ENCODE peak calls at places on chromosomes 2 and 18, in seven cellular contexts. M is uterus; Y is COLO829; N is stimulated activated CD8-positive, alpha-beta memory T cell treated with anti-CD3 and anti-CD28 coated beads, Interleukin-15, amount 100 ng/mL, for 24 hours; A is HS-27A; I is NCI-H1092; V is activated effector memory CD4-positive, alpha-beta T cell treated with Interleukin-2 at 50 U/mL for 16 hours. O is an unnamed sample.

GRCh38 chr2:11753452-11753885 is 7.0 kb downstream of the LPIN1 start:
- DNase-seq in M (no peak), Y (no peak), N (no peak), A (no peak), I (peak; percentile 41), V (no peak), O (peak; percentile 45)

GRCh38 chr2:70122470-70122869 is 35.2 kb downstream of the PCBP1 start:
- DNase-seq in M (no peak), Y (no peak), N (no peak), A (no peak), I (no peak), V (no peak), O (no peak)

GRCh38 chr2:28898048-28898447 is 3.6 kb downstream of the WDR43 start:
- DNase-seq in M (no peak), Y (no peak), N (no peak), A (no peak), I (no peak), V (no peak), O (no peak)

GRCh38 chr18:13359195-13359594 is 140.6 kb downstream of the LDLRAD4 start:
- DNase-seq in M (no peak), Y (no peak), N (no peak), A (no peak), I (no peak), V (no peak), O (no peak)

GRCh38 chr18:28766027-28766426 is 589.1 kb upstream of the CDH2 start:
- DNase-seq in M (no peak), Y (peak; percentile 15), N (no peak), A (no peak), I (no peak), V (no peak), O (no peak)

GRCh38 chr2:239193925-239194687 is 206.7 kb downstream of the HDAC4 start:
- DNase-seq in M (peak; percentile 30), Y (peak; percentile 28), N (no peak), A (no peak), I (no peak), V (no peak), O (no peak)

GRCh38 chr2:234290671-234291070 is 206.2 kb downstream of the ARL4C start:
- DNase-seq in M (no peak), Y (no peak), N (no peak), A (no peak), I (no peak), V (peak; percentile 82), O (peak; percentile 90)

GRCh38 chr2:171553858-171554257 is 31.6 kb downstream of the CYBRD1 start:
- DNase-seq in M (no peak), Y (no peak), N (no peak), A (no peak), I (no peak), V (no peak), O (no peak)

GRCh38 chr18:22324191-22325131 is 93.3 kb downstream of the CTAGE1 start:
- DNase-seq in M (peak; percentile 53), Y (no peak), N (no peak), A (no peak), I (no peak), V (no peak), O (no peak)

GRCh38 chr18:49656098-49656591 is 94.3 kb downstream of the LIPG start:
- DNase-seq in M (no peak), Y (no peak), N (no peak), A (peak; percentile 20), I (no peak), V (no peak), O (no peak)

GRCh38 chr2:45006041-45006941 is 3.0 kb downstream of the SIX2 start:
- DNase-seq in M (no peak), Y (no peak), N (no peak), A (no peak), I (no peak), V (no peak), O (no peak)

GRCh38 chr2:63189026-63189425 is 138.4 kb downstream of the OTX1 start:
- DNase-seq in M (no peak), Y (peak; percentile 7), N (no peak), A (no peak), I (no peak), V (no peak), O (no peak)

GRCh38 chr2:170639635-170640034 is 75.5 kb upstream of the SP5 start:
- DNase-seq in M (no peak), Y (no peak), N (no peak), A (no peak), I (no peak), V (no peak), O (no peak)

GRCh38 chr18:58216071-58216471 is 172.0 kb downstream of the NEDD4L start:
- DNase-seq in M (peak; percentile 58), Y (no peak), N (no peak), A (no peak), I (no peak), V (no peak), O (no peak)

GRCh38 chr2:161420406-161421025 is 4.4 kb downstream of the TBR1 start:
- DNase-seq in M (no peak), Y (no peak), N (no peak), A (no peak), I (no peak), V (no peak), O (no peak)

GRCh38 chr2:179686069-179686468 is 175.3 kb downstream of the ZNF385B start:
- DNase-seq in M (no peak), Y (no peak), N (no peak), A (no peak), I (no peak), V (no peak), O (no peak)

GRCh38 chr2:236859896-236860295 is 225.8 kb upstream of the COPS8 start:
- DNase-seq in M (no peak), Y (no peak), N (no peak), A (no peak), I (no peak), V (no peak), O (no peak)

GRCh38 chr2:104945866-104946265 is 92.0 kb downstream of the POU3F3 start:
- DNase-seq in M (no peak), Y (peak; percentile 76), N (no peak), A (no peak), I (no peak), V (no peak), O (no peak)

GRCh38 chr18:24656571-24656971 is 196.1 kb downstream of the HRH4 start:
- DNase-seq in M (peak; percentile 28), Y (no peak), N (no peak), A (no peak), I (peak; percentile 47), V (no peak), O (no peak)

GRCh38 chr2:172050506-172051125 is 34.7 kb upstream of the DLX1 start:
- DNase-seq in M (no peak), Y (no peak), N (no peak), A (no peak), I (no peak), V (no peak), O (no peak)

GRCh38 chr18:59663096-59663495 is 34.1 kb downstream of the CCBE1 start:
- DNase-seq in M (no peak), Y (no peak), N (no peak), A (no peak), I (no peak), V (no peak), O (no peak)

GRCh38 chr18:60067426-60068210 is 167.8 kb downstream of the PMAIP1 start:
- DNase-seq in M (no peak), Y (no peak), N (no peak), A (no peak), I (no peak), V (no peak), O (no peak)

GRCh38 chr2:37377187-37377532 is 32.7 kb downstream of the QPCT start:
- DNase-seq in M (peak; percentile 36), Y (no peak), N (no peak), A (no peak), I (no peak), V (no peak), O (no peak)

GRCh38 chr2:60745761-60746160 is 10.3 kb upstream of the PAPOLG start:
- DNase-seq in M (no peak), Y (no peak), N (no peak), A (no peak), I (no peak), V (no peak), O (no peak)

GRCh38 chr18:12579775-12580174 is 78.1 kb downstream of the SPIRE1 start:
- DNase-seq in M (no peak), Y (no peak), N (no peak), A (no peak), I (no peak), V (no peak), O (no peak)

GRCh38 chr2:46309052-46309953 is 12.1 kb downstream of the EPAS1 start:
- DNase-seq in M (no peak), Y (no peak), N (no peak), A (no peak), I (no peak), V (no peak), O (no peak)

GRCh38 chr2:237053066-237053465 is 32.6 kb upstream of the COPS8 start:
- DNase-seq in M (no peak), Y (no peak), N (no peak), A (no peak), I (no peak), V (no peak), O (no peak)

GRCh38 chr2:239321596-239322413 is 79.0 kb downstream of the HDAC4 start:
- DNase-seq in M (peak; percentile 15), Y (no peak), N (no peak), A (no peak), I (no peak), V (peak; percentile 17), O (no peak)

GRCh38 chr2:170073288-170073687 is 104.7 kb upstream of the MYO3B start:
- DNase-seq in M (peak; percentile 45), Y (peak; percentile 89), N (no peak), A (no peak), I (no peak), V (no peak), O (no peak)

GRCh38 chr2:35408320-35408719 is 947.3 kb upstream of the CRIM1 start:
- DNase-seq in M (no peak), Y (no peak), N (no peak), A (no peak), I (no peak), V (no peak), O (no peak)

GRCh38 chr2:213213186-213213585 is 61.8 kb upstream of the IKZF2 start:
- DNase-seq in M (no peak), Y (no peak), N (no peak), A (no peak), I (no peak), V (no peak), O (no peak)

GRCh38 chr2:70767699-70768584 is at the start of gene ADD2:
- DNase-seq in M (no peak), Y (no peak), N (peak; percentile 15), A (no peak), I (peak; percentile 59), V (no peak), O (no peak)

GRCh38 chr18:24022141-24022540 is 7.6 kb downstream of the TTC39C start:
- DNase-seq in M (no peak), Y (no peak), N (no peak), A (no peak), I (no peak), V (no peak), O (no peak)